ENCODE peak calls at places on chromosomes 3 and 15, in eight cellular contexts. V, M, X, G, P, C, W and D are unnamed samples.

GRCh38 chr15:39442898-39443297 is 138.0 kb upstream of the THBS1 start:
- DNase-seq in V (no peak), M (no peak), X (no peak), G (no peak), P (no peak), C (no peak), W (no peak), D (no peak)

GRCh38 chr3:155431856-155432570 is 138.5 kb upstream of the STRIT1 start:
- DNase-seq in V (no peak), M (no peak), X (no peak), G (no peak), P (no peak), C (no peak), W (no peak), D (no peak)

GRCh38 chr15:93478922-93479321 is 389.9 kb upstream of the RGMA start:
- DNase-seq in V (peak; percentile 36), M (no peak), X (no peak), G (no peak), P (no peak), C (no peak), W (no peak), D (no peak)

GRCh38 chr15:28935316-28935715 is 49.5 kb downstream of the APBA2 start:
- DNase-seq in V (peak; percentile 80), M (no peak), X (no peak), G (no peak), P (no peak), C (no peak), W (no peak), D (no peak)

GRCh38 chr15:70974004-70974832 is 81.6 kb downstream of the LRRC49 start:
- DNase-seq in V (peak; percentile 10), M (no peak), X (peak; percentile 31), G (no peak), P (no peak), C (no peak), W (no peak), D (no peak)

GRCh38 chr3:131216340-131216739 is 165.2 kb upstream of the NUDT16 start:
- DNase-seq in V (no peak), M (no peak), X (no peak), G (no peak), P (no peak), C (no peak), W (no peak), D (no peak)

GRCh38 chr3:71694358-71694999 is 30.7 kb downstream of the EIF4E3 start:
- DNase-seq in V (no peak), M (no peak), X (peak; percentile 66), G (no peak), P (no peak), C (no peak), W (no peak), D (no peak)

GRCh38 chr3:10780243-10780642 is 35.8 kb upstream of the SLC6A11 start:
- DNase-seq in V (no peak), M (no peak), X (no peak), G (no peak), P (no peak), C (no peak), W (no peak), D (no peak)

GRCh38 chr3:108305484-108306172 is 9.3 kb downstream of the HHLA2 start:
- DNase-seq in V (peak; percentile 22), M (no peak), X (no peak), G (no peak), P (no peak), C (no peak), W (no peak), D (no peak)

GRCh38 chr3:71809321-71809720 is 24.4 kb upstream of the PROK2 start:
- DNase-seq in V (no peak), M (no peak), X (no peak), G (no peak), P (no peak), C (no peak), W (no peak), D (no peak)

GRCh38 chr3:149353581-149354184 is 20.2 kb upstream of the TM4SF18 start:
- DNase-seq in V (no peak), M (no peak), X (no peak), G (no peak), P (no peak), C (no peak), W (no peak), D (no peak)

GRCh38 chr3:42408156-42408555 is 2.3 kb downstream of the LYZL4 start:
- DNase-seq in V (no peak), M (no peak), X (no peak), G (no peak), P (no peak), C (no peak), W (no peak), D (no peak)

GRCh38 chr15:90101130-90101968 is 919 bp downstream of the IDH2 start:
- DNase-seq in V (peak; percentile 70), M (peak; percentile 24), X (no peak), G (peak; percentile 76), P (peak; percentile 35), C (peak; percentile 77), W (peak; percentile 44), D (no peak)

GRCh38 chr3:139601191-139601961 is 61.8 kb upstream of the RBP1 start:
- DNase-seq in V (no peak), M (peak; percentile 53), X (no peak), G (no peak), P (no peak), C (no peak), W (no peak), D (no peak)

GRCh38 chr3:126056123-126056522 is 27.8 kb downstream of the SLC41A3 start:
- DNase-seq in V (no peak), M (no peak), X (no peak), G (no peak), P (no peak), C (no peak), W (no peak), D (no peak)

GRCh38 chr15:25717861-25718504 is 145.1 kb downstream of the ATP10A start:
- DNase-seq in V (no peak), M (no peak), X (no peak), G (no peak), P (no peak), C (no peak), W (no peak), D (no peak)

GRCh38 chr3:172213168-172213567 is 173.8 kb downstream of the FNDC3B start:
- DNase-seq in V (no peak), M (no peak), X (peak; percentile 97), G (no peak), P (no peak), C (no peak), W (no peak), D (no peak)

GRCh38 chr3:57917611-57918010 is 90.6 kb upstream of the FLNB start:
- DNase-seq in V (no peak), M (no peak), X (no peak), G (no peak), P (no peak), C (no peak), W (no peak), D (no peak)

GRCh38 chr3:5275529-5275928 is 88.0 kb downstream of the EDEM1 start:
- DNase-seq in V (no peak), M (no peak), X (no peak), G (no peak), P (no peak), C (no peak), W (no peak), D (no peak)

GRCh38 chr3:113985526-113985925 is 37.7 kb downstream of the ZDHHC23 start:
- DNase-seq in V (no peak), M (no peak), X (no peak), G (no peak), P (no peak), C (no peak), W (no peak), D (no peak)

GRCh38 chr3:55620361-55621025 is 133.4 kb upstream of the WNT5A start:
- DNase-seq in V (no peak), M (no peak), X (peak; percentile 30), G (no peak), P (no peak), C (no peak), W (no peak), D (no peak)

GRCh38 chr3:77943598-77943997 is 903.7 kb downstream of the ROBO2 start:
- DNase-seq in V (no peak), M (no peak), X (no peak), G (no peak), P (no peak), C (no peak), W (no peak), D (no peak)

GRCh38 chr15:70234256-70234965 is 136.7 kb upstream of the TLE3 start:
- DNase-seq in V (no peak), M (no peak), X (peak; percentile 33), G (no peak), P (no peak), C (no peak), W (no peak), D (no peak)

GRCh38 chr15:82132116-82132515 is 86.3 kb upstream of the MEX3B start:
- DNase-seq in V (no peak), M (no peak), X (no peak), G (no peak), P (no peak), C (no peak), W (no peak), D (no peak)

GRCh38 chr3:160400631-160401150 is 1.2 kb downstream of the SMC4 start:
- DNase-seq in V (peak; percentile 20), M (peak; percentile 13), X (no peak), G (peak; percentile 27), P (no peak), C (peak; percentile 37), W (peak; percentile 3), D (peak; percentile 4)

GRCh38 chr3:21392521-21392920 is 358.5 kb downstream of the ZNF385D start:
- DNase-seq in V (no peak), M (no peak), X (peak; percentile 32), G (no peak), P (no peak), C (no peak), W (no peak), D (no peak)

GRCh38 chr3:15330031-15330596 is 2.3 kb downstream of the SH3BP5 start:
- DNase-seq in V (peak; percentile 29), M (no peak), X (no peak), G (peak; percentile 48), P (peak; percentile 85), C (peak; percentile 47), W (no peak), D (no peak)

GRCh38 chr3:43379343-43379742 is 93.0 kb downstream of the SNRK start:
- DNase-seq in V (no peak), M (no peak), X (no peak), G (no peak), P (peak; percentile 65), C (no peak), W (no peak), D (no peak)

GRCh38 chr15:60673918-60674558 is 195.1 kb upstream of the ICE2 start:
- DNase-seq in V (no peak), M (peak; percentile 58), X (peak; percentile 98), G (peak; percentile 38), P (peak; percentile 79), C (no peak), W (no peak), D (no peak)

GRCh38 chr15:34070003-34070402 is 31.0 kb upstream of the AVEN start:
- DNase-seq in V (no peak), M (no peak), X (no peak), G (no peak), P (no peak), C (no peak), W (no peak), D (no peak)

GRCh38 chr3:16871915-16872842 is 12.6 kb upstream of the PLCL2 start:
- DNase-seq in V (no peak), M (no peak), X (peak; percentile 77), G (no peak), P (no peak), C (no peak), W (no peak), D (no peak)

GRCh38 chr3:86990734-86991481 is at the start of gene VGLL3:
- DNase-seq in V (peak; percentile 85), M (peak; percentile 32), X (peak; percentile 80), G (peak; percentile 50), P (peak; percentile 80), C (peak; percentile 75), W (peak; percentile 17), D (no peak)

GRCh38 chr3:41974223-41974622 is 12.3 kb upstream of the ULK4 start:
- DNase-seq in V (no peak), M (no peak), X (no peak), G (no peak), P (no peak), C (no peak), W (no peak), D (no peak)

GRCh38 chr3:43330981-43331380 is 44.6 kb downstream of the SNRK start:
- DNase-seq in V (no peak), M (no peak), X (no peak), G (no peak), P (no peak), C (no peak), W (no peak), D (no peak)